ENCODE peak calls at places on chromosomes 16 and 17, in seven cellular contexts. M, V, U, R, Z, F and Y are unnamed samples.

GRCh38 chr17:55693244-55694216 is 29.1 kb downstream of the TMEM100 start:
- DNase-seq in M (peak), V (no peak), U (no peak), R (no peak), Z (no peak), F (peak), Y (peak)

GRCh38 chr16:71526111-71526998 is at the start of gene CHST4:
- DNase-seq in M (peak), V (no peak), U (peak), R (peak), Z (no peak), F (no peak), Y (no peak)

GRCh38 chr17:61574542-61575351 is 16.3 kb downstream of the NACA2 start:
- DNase-seq in M (peak), V (no peak), U (peak), R (no peak), Z (no peak), F (no peak), Y (no peak)

GRCh38 chr16:68396481-68396880 is 51.8 kb downstream of the SMPD3 start:
- DNase-seq in M (peak), V (no peak), U (peak), R (peak), Z (no peak), F (peak), Y (peak)

GRCh38 chr17:82683534-82683933 is 15.0 kb downstream of the RAB40B start:
- DNase-seq in M (no peak), V (no peak), U (no peak), R (no peak), Z (no peak), F (no peak), Y (no peak)

GRCh38 chr16:30399435-30400186 is 4.4 kb downstream of the ZNF48 start:
- DNase-seq in M (no peak), V (no peak), U (no peak), R (no peak), Z (no peak), F (no peak), Y (no peak)

GRCh38 chr16:73447850-73448249 is 399.9 kb upstream of the ZFHX3 start:
- DNase-seq in M (no peak), V (no peak), U (no peak), R (no peak), Z (no peak), F (no peak), Y (no peak)

GRCh38 chr16:86477642-86478041 is 32.7 kb upstream of the FOXF1 start:
- DNase-seq in M (peak), V (no peak), U (no peak), R (no peak), Z (no peak), F (no peak), Y (no peak)

GRCh38 chr16:17173134-17173729 is 297.5 kb downstream of the XYLT1 start:
- DNase-seq in M (peak), V (no peak), U (no peak), R (no peak), Z (no peak), F (peak), Y (peak)

GRCh38 chr17:80883831-80884735 is 107.6 kb upstream of the CHMP6 start:
- DNase-seq in M (no peak), V (peak), U (no peak), R (no peak), Z (no peak), F (no peak), Y (no peak)

GRCh38 chr17:32503251-32504165 is 16.7 kb downstream of the CDK5R1 start:
- DNase-seq in M (no peak), V (no peak), U (no peak), R (no peak), Z (peak), F (no peak), Y (no peak)

GRCh38 chr16:19748389-19749110 is 30.5 kb downstream of the IQCK start:
- DNase-seq in M (peak), V (no peak), U (no peak), R (peak), Z (no peak), F (no peak), Y (no peak)

GRCh38 chr17:66018786-66019185 is 173.1 kb downstream of the CEP112 start:
- DNase-seq in M (no peak), V (no peak), U (no peak), R (no peak), Z (no peak), F (no peak), Y (no peak)

GRCh38 chr17:80106176-80106575 is 4.8 kb downstream of the GAA start:
- DNase-seq in M (no peak), V (peak), U (no peak), R (no peak), Z (no peak), F (no peak), Y (no peak)

GRCh38 chr16:56388209-56388608 is 37.1 kb downstream of the AMFR start:
- DNase-seq in M (no peak), V (no peak), U (no peak), R (no peak), Z (no peak), F (no peak), Y (no peak)

GRCh38 chr16:17404903-17405691 is 65.7 kb downstream of the XYLT1 start:
- DNase-seq in M (peak), V (peak), U (no peak), R (peak), Z (no peak), F (no peak), Y (no peak)

GRCh38 chr17:8572767-8573166 is 57.8 kb downstream of the MYH10 start:
- DNase-seq in M (peak), V (no peak), U (no peak), R (no peak), Z (no peak), F (no peak), Y (no peak)

GRCh38 chr16:67471758-67472384 is 9.1 kb downstream of the ATP6V0D1 start:
- DNase-seq in M (no peak), V (no peak), U (no peak), R (no peak), Z (peak), F (no peak), Y (no peak)

GRCh38 chr17:32492648-32493289 is 6.0 kb downstream of the CDK5R1 start:
- DNase-seq in M (no peak), V (no peak), U (no peak), R (no peak), Z (no peak), F (no peak), Y (no peak)

GRCh38 chr17:41617136-41617535 is 4.6 kb upstream of the KRT16 start:
- DNase-seq in M (no peak), V (no peak), U (no peak), R (no peak), Z (no peak), F (no peak), Y (no peak)

GRCh38 chr16:2142942-2143868 is 5.2 kb upstream of the RAB26 start:
- DNase-seq in M (no peak), V (peak), U (no peak), R (no peak), Z (no peak), F (no peak), Y (no peak)

GRCh38 chr16:86978445-86979030 is 338.7 kb downstream of the C16orf95 start:
- DNase-seq in M (no peak), V (no peak), U (no peak), R (no peak), Z (no peak), F (no peak), Y (no peak)

GRCh38 chr16:85931596-85932402 is 32.8 kb downstream of the IRF8 start:
- DNase-seq in M (no peak), V (no peak), U (no peak), R (no peak), Z (no peak), F (no peak), Y (no peak)

GRCh38 chr16:86662195-86662594 is 83.8 kb downstream of the FOXL1 start:
- DNase-seq in M (no peak), V (no peak), U (no peak), R (no peak), Z (no peak), F (no peak), Y (no peak)

GRCh38 chr17:47829870-47830269 is 1.5 kb downstream of the MRPL10 start:
- DNase-seq in M (no peak), V (no peak), U (no peak), R (no peak), Z (peak), F (no peak), Y (no peak)

GRCh38 chr16:88331989-88332920 is 50.5 kb upstream of the ZNF469 start:
- DNase-seq in M (peak), V (no peak), U (no peak), R (peak), Z (no peak), F (peak), Y (no peak)

GRCh38 chr17:44947461-44948314 is at the start of gene KIF18B:
- DNase-seq in M (peak), V (peak), U (peak), R (peak), Z (peak), F (peak), Y (peak)

GRCh38 chr17:51516924-51517323 is 256.6 kb downstream of the UTP18 start:
- DNase-seq in M (no peak), V (no peak), U (no peak), R (no peak), Z (no peak), F (no peak), Y (no peak)

GRCh38 chr17:76261421-76262215 is 3.5 kb upstream of the UBALD2 start:
- DNase-seq in M (peak), V (no peak), U (peak), R (no peak), Z (no peak), F (no peak), Y (no peak)

GRCh38 chr16:31099860-31100638 is 5.5 kb upstream of the VKORC1 start:
- DNase-seq in M (peak), V (no peak), U (no peak), R (no peak), Z (no peak), F (no peak), Y (no peak)